ENCODE peak calls at places on chromosomes 4 and X, in five cellular contexts. T is H7, I is colonic mucosa, M is lung, Z is adrenal gland. N is an unnamed sample.

GRCh38 chrX:52341493-52341892 is 27.3 kb upstream of the XAGE2 start:
- DNase-seq in T (no peak), I (no peak), M (no peak), Z (no peak), N (no peak)

GRCh38 chr4:76377922-76378321 is 43.0 kb downstream of the CCDC158 start:
- DNase-seq in T (peak; percentile 65), I (peak; percentile 58), M (peak; percentile 41), Z (peak; percentile 56), N (peak; percentile 1)

GRCh38 chr4:118972167-118972566 is 83.5 kb downstream of the SYNPO2 start:
- DNase-seq in T (no peak), I (no peak), M (no peak), Z (no peak), N (no peak)

GRCh38 chr4:88442636-88443260 is 14.2 kb upstream of the HERC5 start:
- DNase-seq in T (no peak), I (no peak), M (no peak), Z (no peak), N (no peak)

GRCh38 chrX:13377537-13377936 is 57.7 kb upstream of the ATXN3L start:
- DNase-seq in T (no peak), I (no peak), M (no peak), Z (no peak), N (no peak)

GRCh38 chr4:52714597-52715254 is 36.5 kb downstream of the ERVMER34-1 start:
- DNase-seq in T (no peak), I (no peak), M (no peak), Z (peak; percentile 25), N (no peak)

GRCh38 chr4:98242538-98242937 is 18.6 kb upstream of the RAP1GDS1 start:
- DNase-seq in T (no peak), I (no peak), M (no peak), Z (no peak), N (no peak)

GRCh38 chrX:123685273-123685672 is 47.6 kb downstream of the THOC2 start:
- DNase-seq in T (no peak), I (no peak), M (no peak), Z (no peak), N (no peak)

GRCh38 chr4:104719539-104720230 is 225.0 kb upstream of the CXXC4 start:
- DNase-seq in T (no peak), I (no peak), M (no peak), Z (no peak), N (no peak)

GRCh38 chr4:128812360-128812958 is 3.0 kb downstream of the JADE1 start:
- DNase-seq in T (no peak), I (peak; percentile 38), M (peak; percentile 50), Z (peak; percentile 62), N (no peak)

GRCh38 chr4:1463088-1463926 is 57.1 kb upstream of the NKX1-1 start:
- DNase-seq in T (peak; percentile 67), I (no peak), M (no peak), Z (no peak), N (no peak)

GRCh38 chr4:119103263-119103662 is 32.4 kb upstream of the MYOZ2 start:
- DNase-seq in T (no peak), I (peak; percentile 36), M (no peak), Z (peak; percentile 28), N (peak; percentile 99)

GRCh38 chr4:177371452-177371851 is 61.8 kb downstream of the NEIL3 start:
- DNase-seq in T (no peak), I (no peak), M (no peak), Z (no peak), N (no peak)

GRCh38 chr4:7843831-7844230 is 95.8 kb downstream of the AFAP1 start:
- DNase-seq in T (no peak), I (no peak), M (no peak), Z (no peak), N (no peak)

GRCh38 chr4:7847206-7847605 is 92.5 kb downstream of the AFAP1 start:
- DNase-seq in T (no peak), I (no peak), M (no peak), Z (no peak), N (no peak)

GRCh38 chr4:7842384-7843279 is 97.0 kb downstream of the AFAP1 start:
- DNase-seq in T (no peak), I (peak; percentile 46), M (no peak), Z (peak; percentile 66), N (peak; percentile 95)

GRCh38 chr4:7845493-7846124 is 94.1 kb downstream of the AFAP1 start:
- DNase-seq in T (peak; percentile 71), I (no peak), M (no peak), Z (no peak), N (no peak)

DNA sequence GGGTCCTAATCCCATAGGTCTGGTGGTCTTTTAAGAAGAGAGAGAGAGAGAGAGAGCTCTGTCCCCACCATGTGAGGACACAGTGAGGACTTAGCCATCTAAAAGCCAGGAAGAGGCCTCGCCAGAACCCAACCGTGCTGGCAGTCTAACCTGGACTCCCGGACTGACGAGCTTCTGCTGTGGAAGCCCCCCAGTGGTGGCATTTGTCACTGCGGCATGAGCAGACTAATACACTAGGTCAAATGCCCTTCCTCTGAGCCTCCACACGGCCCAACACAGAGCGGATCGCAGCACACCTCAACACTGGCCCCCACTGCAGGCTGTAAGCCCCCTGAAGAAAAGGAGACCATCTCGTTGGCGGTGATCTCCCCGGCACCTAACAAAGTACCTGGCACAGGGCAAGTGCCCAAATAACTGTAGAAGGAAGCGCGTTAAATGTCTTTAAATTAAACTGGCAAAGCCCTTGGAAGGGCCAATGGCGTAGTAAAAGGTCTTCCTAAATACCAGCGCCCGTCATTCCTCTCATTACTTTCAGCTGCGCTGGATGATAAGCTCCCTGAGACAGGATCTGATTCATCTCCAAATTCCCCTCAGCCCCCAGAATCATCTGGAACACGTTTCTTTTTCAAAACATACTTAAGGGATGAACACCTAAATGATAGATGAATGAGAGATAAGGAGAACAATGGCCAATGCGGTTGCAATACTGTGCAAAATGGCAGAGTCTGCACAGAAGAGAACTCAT is 95.2 kb downstream of the AFAP1 start:
- DNase-seq in T (peak; percentile 81), I (peak; percentile 82), M (peak; percentile 78), Z (peak; percentile 81), N (peak; percentile 50)
- H3K36me3 ChIP-seq in T (no peaks in the 10 kb centered on the region), I (no peaks in the 10 kb centered on the region), M (no peaks in the 10 kb centered on the region), Z (no peaks in the 10 kb centered on the region), N (no peaks in the 10 kb centered on the region)

DNA sequence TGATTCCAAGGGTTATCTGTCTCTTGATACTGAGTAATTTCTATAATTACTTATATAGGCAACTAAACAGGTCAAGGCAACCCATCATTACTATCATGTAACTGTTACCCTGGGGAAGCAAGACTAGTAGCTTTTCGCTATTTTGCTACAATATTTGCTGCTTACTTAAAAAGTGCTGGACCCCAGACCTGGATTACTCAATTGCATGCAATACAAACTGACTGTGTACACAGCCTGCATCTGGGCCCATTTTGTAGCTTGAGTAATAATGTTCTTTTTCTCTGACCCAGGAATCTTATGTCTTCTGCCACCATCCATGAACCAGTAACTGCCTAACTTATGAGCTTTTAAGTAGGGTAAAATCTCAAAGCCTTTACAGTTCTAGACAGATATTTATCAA is 53.4 kb downstream of the CNOT6L start:
- DNase-seq in T (no peak), I (no peak), M (no peak), Z (no peak), N (no peak)
- H3K36me3 ChIP-seq in T (no peaks in the 10 kb centered on the region), I (no peaks in the 10 kb centered on the region), M (no peaks in the 10 kb centered on the region), Z (no peaks in the 10 kb centered on the region), N (no peaks in the 10 kb centered on the region)

DNA sequence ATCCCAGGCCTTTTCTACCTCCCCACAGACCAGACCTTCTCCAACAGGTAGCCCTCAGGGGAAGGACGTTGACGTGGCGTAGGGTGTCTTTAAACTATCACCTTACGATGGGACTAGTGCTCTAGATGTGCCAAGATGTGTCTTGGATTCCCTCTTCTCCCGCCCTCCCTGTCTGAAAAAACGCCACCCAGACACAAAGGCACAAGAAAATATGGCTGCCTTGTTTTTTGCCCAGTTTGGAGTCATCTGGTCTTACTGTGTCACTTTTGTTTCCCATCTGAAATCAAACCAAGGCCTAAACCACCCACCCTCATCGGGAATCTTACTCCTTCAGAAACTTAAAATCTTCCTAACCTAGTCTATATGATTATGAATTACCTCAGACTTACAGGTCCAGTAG is 235.4 kb downstream of the OR13H1 start:
- DNase-seq in T (no peak), I (no peak), M (no peak), Z (no peak), N (no peak)
- H3K36me3 ChIP-seq in T (peaks cover 55% of the 10 kb centered on the region), I (no peaks in the 10 kb centered on the region), M (no peaks in the 10 kb centered on the region), Z (no peaks in the 10 kb centered on the region), N (no peaks in the 10 kb centered on the region)

GRCh38 chr4:48223633-48224295 is 45.9 kb downstream of the TEC start:
- DNase-seq in T (no peak), I (no peak), M (no peak), Z (no peak), N (peak; percentile 69)
- H3K36me3 ChIP-seq in T (no peaks in the 10 kb centered on the region), I (no peaks in the 10 kb centered on the region), M (no peaks in the 10 kb centered on the region), Z (no peaks in the 10 kb centered on the region), N (no peaks in the 10 kb centered on the region)

GRCh38 chr4:3177905-3178304 is 71.1 kb upstream of the MSANTD1 start:
- DNase-seq in T (no peak), I (no peak), M (no peak), Z (no peak), N (no peak)
- H3K36me3 ChIP-seq in T (peaks cover 24% of the 10 kb centered on the region), I (peaks cover 5% of the 10 kb centered on the region), M (peaks cover 24% of the 10 kb centered on the region), Z (no peaks in the 10 kb centered on the region), N (no peaks in the 10 kb centered on the region)

GRCh38 chr4:145125396-145125795 is 27.3 kb downstream of the ABCE1 start:
- DNase-seq in T (no peak), I (no peak), M (no peak), Z (no peak), N (no peak)
- H3K36me3 ChIP-seq in T (peaks cover 14% of the 10 kb centered on the region), I (peaks cover 5% of the 10 kb centered on the region), M (peaks cover 27% of the 10 kb centered on the region), Z (no peaks in the 10 kb centered on the region), N (no peaks in the 10 kb centered on the region)

GRCh38 chr4:15989431-15989830 is 26.5 kb upstream of the FGFBP2 start:
- DNase-seq in T (no peak), I (no peak), M (no peak), Z (no peak), N (no peak)
- H3K36me3 ChIP-seq in T (peaks cover 51% of the 10 kb centered on the region), I (no peaks in the 10 kb centered on the region), M (no peaks in the 10 kb centered on the region), Z (no peaks in the 10 kb centered on the region), N (no peaks in the 10 kb centered on the region)